ENCODE peak calls at places on chromosomes 12 and 14, in eight cellular contexts. U is Panc1, L is AG04450, V is foreskin fibroblast, P is astrocyte of the spinal cord, H is endothelial cell, M is left ventricle myocardium inferior, K is left lung. S is an unnamed sample.
A peak's percentile ranks its signal among the peaks of the same experiment; 100 is the strongest.

GRCh38 chr12:130611026-130611905 is 104.8 kb downstream of the RIMBP2 start:
- DNase-seq in U (no peak), L (no peak), V (no peak), P (no peak), H (no peak), M (no peak), K (peak; percentile 74), S (no peak)

GRCh38 chr14:102370305-102370809 is 7.6 kb downstream of the TECPR2 start:
- DNase-seq in U (no peak), L (no peak), V (peak; percentile 21), P (no peak), H (no peak), M (no peak), K (no peak), S (no peak)

GRCh38 chr14:79356040-79356439 is 855.3 kb downstream of the DIO2 start:
- DNase-seq in U (no peak), L (no peak), V (no peak), P (peak; percentile 31), H (no peak), M (no peak), K (no peak), S (no peak)

GRCh38 chr12:92466391-92467305 is 236.1 kb upstream of the PLEKHG7 start:
- DNase-seq in U (no peak), L (no peak), V (no peak), P (peak; percentile 40), H (no peak), M (no peak), K (no peak), S (no peak)

GRCh38 chr14:36690301-36691020 is 28.8 kb downstream of the PAX9 start:
- DNase-seq in U (no peak), L (no peak), V (peak; percentile 6), P (no peak), H (no peak), M (no peak), K (no peak), S (no peak)

GRCh38 chr12:7146228-7146627 is 16.1 kb downstream of the CLSTN3 start:
- DNase-seq in U (no peak), L (no peak), V (no peak), P (no peak), H (no peak), M (no peak), K (no peak), S (peak; percentile 18)

GRCh38 chr14:100474176-100474575 is 113.0 kb downstream of the BEGAIN start:
- DNase-seq in U (no peak), L (no peak), V (no peak), P (peak; percentile 13), H (no peak), M (no peak), K (no peak), S (no peak)

GRCh38 chr14:72607386-72608125 is 286.3 kb downstream of the DPF3 start:
- DNase-seq in U (no peak), L (no peak), V (peak; percentile 44), P (peak; percentile 57), H (no peak), M (no peak), K (no peak), S (no peak)

GRCh38 chr14:101359221-101360044 is 201.9 kb upstream of the DIO3 start:
- DNase-seq in U (no peak), L (no peak), V (peak; percentile 2), P (peak; percentile 22), H (no peak), M (peak; percentile 68), K (no peak), S (no peak)

GRCh38 chr12:132523576-132524331 is 33.8 kb downstream of the FBRSL1 start:
- DNase-seq in U (peak; percentile 17), L (no peak), V (peak; percentile 77), P (peak; percentile 15), H (peak; percentile 80), M (peak; percentile 68), K (peak; percentile 92), S (peak; percentile 58)

GRCh38 chr12:68871899-68872298 is 61.1 kb downstream of the CPM start:
- DNase-seq in U (no peak), L (no peak), V (no peak), P (peak; percentile 26), H (peak; percentile 12), M (no peak), K (no peak), S (no peak)

GRCh38 chr14:76710093-76711010 is 50.9 kb upstream of the VASH1 start:
- DNase-seq in U (no peak), L (peak; percentile 10), V (peak; percentile 70), P (peak; percentile 55), H (peak; percentile 26), M (no peak), K (no peak), S (no peak)

GRCh38 chr14:72680853-72681640 is 212.9 kb downstream of the DPF3 start:
- DNase-seq in U (no peak), L (no peak), V (no peak), P (peak; percentile 26), H (no peak), M (no peak), K (no peak), S (no peak)

GRCh38 chr12:38771871-38772270 is 133.5 kb downstream of the CPNE8 start:
- DNase-seq in U (no peak), L (no peak), V (no peak), P (no peak), H (no peak), M (no peak), K (no peak), S (no peak)

GRCh38 chr12:47226199-47226598 is 146.4 kb upstream of the AMIGO2 start:
- DNase-seq in U (no peak), L (no peak), V (no peak), P (no peak), H (no peak), M (no peak), K (no peak), S (no peak)

GRCh38 chr12:92912052-92912451 is 17.0 kb downstream of the EEA1 start:
- DNase-seq in U (no peak), L (no peak), V (peak; percentile 27), P (peak; percentile 75), H (no peak), M (no peak), K (no peak), S (no peak)

DNA sequence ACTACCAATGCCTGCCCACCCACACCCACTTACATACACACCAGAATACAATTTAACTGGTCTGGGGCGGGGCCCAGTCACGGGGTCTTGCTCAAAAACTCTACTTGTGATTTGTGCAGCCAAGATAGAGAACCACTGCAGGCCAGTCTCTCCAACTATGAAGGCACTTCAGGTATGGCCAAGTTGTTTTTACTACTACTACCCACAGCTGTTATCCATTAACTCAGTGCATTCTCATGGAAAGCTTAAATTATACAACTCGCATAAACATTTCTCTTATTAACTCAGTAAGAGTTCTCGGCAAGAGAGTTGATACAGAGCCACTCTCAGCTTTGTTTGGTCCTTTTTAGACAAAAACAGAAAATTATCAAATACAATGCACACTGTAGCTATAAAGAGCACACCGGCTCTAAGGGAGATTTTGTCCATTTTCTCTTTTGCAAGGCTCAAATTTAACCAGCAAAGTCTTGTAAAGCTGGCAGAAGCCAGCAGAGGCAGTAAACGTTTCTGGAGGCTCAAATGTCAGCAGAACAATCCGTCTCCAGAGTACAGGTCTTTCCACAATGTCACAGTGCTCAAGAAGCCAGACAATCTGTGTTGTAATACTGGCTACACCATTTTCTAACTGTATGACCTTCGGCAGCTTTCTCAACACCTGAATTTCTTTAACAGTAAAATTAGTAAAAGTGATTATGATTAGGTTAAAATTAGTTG is 85.9 kb downstream of the PTGER2 start:
- DNase-seq in U (no peak), L (peak; percentile 61), V (peak; percentile 67), P (peak; percentile 54), H (no peak), M (no peak), K (no peak), S (no peak)
- TF ChIP-seq CTCF in U (no peak), L (peak; percentile 40), V (peak; percentile 13), P (peak; percentile 50), H (no peak), M (no peak), K (no peak), S (no peak)

GRCh38 chr12:103884316-103884715 is 43.3 kb upstream of the NT5DC3 start:
- DNase-seq in U (no peak), L (peak; percentile 45), V (peak; percentile 77), P (peak; percentile 71), H (no peak), M (no peak), K (no peak), S (no peak)
- TF ChIP-seq CTCF in U (peak; percentile 72), L (peak; percentile 63), V (peak; percentile 61), P (peak; percentile 62), H (no peak), M (peak; percentile 52), K (no peak), S (no peak)

GRCh38 chr12:65672441-65672840 is 151.8 kb upstream of the HMGA2 start:
- DNase-seq in U (no peak), L (no peak), V (no peak), P (no peak), H (no peak), M (no peak), K (no peak), S (no peak)

GRCh38 chr12:65673291-65673690 is 151.0 kb upstream of the HMGA2 start:
- DNase-seq in U (no peak), L (no peak), V (no peak), P (no peak), H (no peak), M (no peak), K (no peak), S (no peak)

GRCh38 chr12:65675141-65675621 is 149.1 kb upstream of the HMGA2 start:
- DNase-seq in U (no peak), L (peak; percentile 56), V (peak; percentile 57), P (peak; percentile 28), H (no peak), M (no peak), K (no peak), S (no peak)

GRCh38 chr12:65670775-65671174 is 153.5 kb upstream of the HMGA2 start:
- DNase-seq in U (no peak), L (no peak), V (no peak), P (peak; percentile 48), H (no peak), M (no peak), K (no peak), S (no peak)

DNA sequence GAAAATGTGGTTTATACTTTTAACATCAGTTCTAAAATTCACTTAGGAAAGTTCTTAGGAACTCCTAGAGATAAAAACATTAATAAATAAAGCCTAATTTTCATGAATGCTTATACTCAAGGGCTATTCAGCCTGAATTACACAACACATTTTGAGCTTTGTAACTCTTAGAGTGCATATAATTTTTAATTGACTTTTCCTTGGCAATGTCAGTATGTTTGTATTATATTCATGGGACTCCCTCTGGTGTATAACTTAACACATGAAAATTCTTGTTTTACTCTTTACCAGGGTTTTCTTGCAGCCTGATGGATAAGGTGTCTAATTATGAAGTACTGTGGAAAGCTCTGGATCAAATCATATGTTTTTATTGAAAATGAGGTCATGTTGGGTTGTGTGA is 150.6 kb upstream of the HMGA2 start:
- DNase-seq in U (no peak), L (no peak), V (peak; percentile 37), P (peak; percentile 59), H (no peak), M (no peak), K (no peak), S (no peak)
- TF ChIP-seq CTCF in U (peak; percentile 14), L (peak; percentile 29), V (no peak), P (peak; percentile 17), H (no peak), M (peak; percentile 41), K (no peak), S (no peak)

DNA sequence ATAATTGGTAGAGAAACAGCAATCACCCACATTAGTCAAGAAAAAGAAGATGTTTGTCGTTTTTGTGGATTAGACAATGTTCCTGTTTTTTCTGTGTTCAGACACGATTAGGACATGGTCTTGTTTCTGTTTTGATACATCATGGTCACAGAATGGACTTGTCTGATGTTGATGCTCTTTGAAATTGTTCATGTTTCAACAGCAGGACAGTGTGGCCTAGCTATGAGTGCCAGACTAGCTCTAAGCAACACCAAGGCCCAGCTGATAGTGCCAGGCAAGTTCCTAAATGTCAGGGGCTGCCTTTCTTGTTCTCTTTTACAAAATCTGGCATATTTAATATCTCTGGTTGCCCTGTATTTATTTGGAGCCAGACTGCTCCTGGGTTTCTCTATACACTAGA is 40.9 kb upstream of the TOMM20L start:
- DNase-seq in U (no peak), L (no peak), V (no peak), P (no peak), H (no peak), M (no peak), K (no peak), S (no peak)
- TF ChIP-seq CTCF in U (no peak), L (no peak), V (no peak), P (no peak), H (no peak), M (no peak), K (no peak), S (no peak)

S was measured in omental fat pad.